ENCODE peak calls at places on chromosomes 2 and 18, in eight cellular contexts. One of them, this sample, is unnamed. For H3K4me1, the result is how much of the 10 kb centered on the place peaks cover.

GRCh38 chr2:55099878-55100820 is 49.9 kb upstream of the RTN4 start:
- DNase-seq in adrenal gland: no peak
- DNase-seq in aorta: no peak
- DNase-seq in right atrium auricular region: no peak
- DNase-seq in endodermal cell: no peak
- DNase-seq in CD8-positive, alpha-beta memory T cell: no peak
- DNase-seq in fibroblast of lung: peak
- DNase-seq in MM.1S: no peak
- DNase-seq in this sample: peak

GRCh38 chr2:53829252-53829651 is 30.5 kb downstream of the GPR75 start:
- DNase-seq in adrenal gland: no peak
- DNase-seq in aorta: no peak
- DNase-seq in right atrium auricular region: no peak
- DNase-seq in endodermal cell: no peak
- DNase-seq in CD8-positive, alpha-beta memory T cell: no peak
- DNase-seq in fibroblast of lung: no peak
- DNase-seq in MM.1S: no peak
- DNase-seq in this sample: no peak

GRCh38 chr2:202541137-202541536 is 93.6 kb upstream of the FAM117B start:
- DNase-seq in adrenal gland: peak
- DNase-seq in aorta: no peak
- DNase-seq in right atrium auricular region: no peak
- DNase-seq in endodermal cell: no peak
- DNase-seq in CD8-positive, alpha-beta memory T cell: no peak
- DNase-seq in fibroblast of lung: peak
- DNase-seq in MM.1S: no peak
- DNase-seq in this sample: no peak

GRCh38 chr2:218883491-218884490 is 3.1 kb downstream of the WNT10A start:
- DNase-seq in adrenal gland: no peak
- DNase-seq in aorta: peak
- DNase-seq in right atrium auricular region: no peak
- DNase-seq in endodermal cell: peak
- DNase-seq in CD8-positive, alpha-beta memory T cell: peak
- DNase-seq in fibroblast of lung: no peak
- DNase-seq in MM.1S: peak
- DNase-seq in this sample: no peak

GRCh38 chr2:190540048-190540447 is 5.5 kb upstream of the NEMP2 start:
- DNase-seq in adrenal gland: no peak
- DNase-seq in aorta: no peak
- DNase-seq in right atrium auricular region: no peak
- DNase-seq in endodermal cell: no peak
- DNase-seq in CD8-positive, alpha-beta memory T cell: no peak
- DNase-seq in fibroblast of lung: no peak
- DNase-seq in MM.1S: no peak
- DNase-seq in this sample: peak

GRCh38 chr2:42052702-42053481 is 5.1 kb downstream of the PKDCC start:
- DNase-seq in adrenal gland: peak
- DNase-seq in aorta: peak
- DNase-seq in right atrium auricular region: no peak
- DNase-seq in endodermal cell: peak
- DNase-seq in CD8-positive, alpha-beta memory T cell: no peak
- DNase-seq in fibroblast of lung: peak
- DNase-seq in MM.1S: no peak
- DNase-seq in this sample: peak

GRCh38 chr2:142755191-142755590 is 122.3 kb upstream of the KYNU start:
- DNase-seq in adrenal gland: no peak
- DNase-seq in aorta: no peak
- DNase-seq in right atrium auricular region: no peak
- DNase-seq in endodermal cell: no peak
- DNase-seq in CD8-positive, alpha-beta memory T cell: no peak
- DNase-seq in fibroblast of lung: peak
- DNase-seq in MM.1S: no peak
- DNase-seq in this sample: no peak

GRCh38 chr2:158499383-158499782 is 42.6 kb downstream of the PKP4 start:
- DNase-seq in adrenal gland: peak
- DNase-seq in aorta: no peak
- DNase-seq in right atrium auricular region: no peak
- DNase-seq in endodermal cell: no peak
- DNase-seq in CD8-positive, alpha-beta memory T cell: no peak
- DNase-seq in fibroblast of lung: no peak
- DNase-seq in MM.1S: no peak
- DNase-seq in this sample: no peak

GRCh38 chr2:96879545-96880040 is 9.7 kb upstream of the SEMA4C start:
- DNase-seq in adrenal gland: no peak
- DNase-seq in aorta: no peak
- DNase-seq in right atrium auricular region: no peak
- DNase-seq in endodermal cell: no peak
- DNase-seq in CD8-positive, alpha-beta memory T cell: no peak
- DNase-seq in fibroblast of lung: no peak
- DNase-seq in MM.1S: no peak
- DNase-seq in this sample: no peak

GRCh38 chr2:37349376-37349775 is 4.9 kb downstream of the QPCT start:
- DNase-seq in adrenal gland: no peak
- DNase-seq in aorta: no peak
- DNase-seq in right atrium auricular region: no peak
- DNase-seq in endodermal cell: peak
- DNase-seq in CD8-positive, alpha-beta memory T cell: no peak
- DNase-seq in fibroblast of lung: no peak
- DNase-seq in MM.1S: peak
- DNase-seq in this sample: peak

GRCh38 chr2:120660056-120660694 is 75.5 kb upstream of the GLI2 start:
- DNase-seq in adrenal gland: no peak
- DNase-seq in aorta: no peak
- DNase-seq in right atrium auricular region: no peak
- DNase-seq in endodermal cell: peak
- DNase-seq in CD8-positive, alpha-beta memory T cell: no peak
- DNase-seq in fibroblast of lung: no peak
- DNase-seq in MM.1S: no peak
- DNase-seq in this sample: no peak

GRCh38 chr2:180225118-180225517 is 218.0 kb upstream of the CWC22 start:
- DNase-seq in adrenal gland: no peak
- DNase-seq in aorta: no peak
- DNase-seq in right atrium auricular region: no peak
- DNase-seq in endodermal cell: no peak
- DNase-seq in CD8-positive, alpha-beta memory T cell: no peak
- DNase-seq in fibroblast of lung: no peak
- DNase-seq in MM.1S: no peak
- DNase-seq in this sample: no peak

GRCh38 chr18:79258447-79258846 is 137.3 kb upstream of the NFATC1 start:
- DNase-seq in adrenal gland: no peak
- DNase-seq in aorta: no peak
- DNase-seq in right atrium auricular region: no peak
- DNase-seq in endodermal cell: no peak
- DNase-seq in CD8-positive, alpha-beta memory T cell: no peak
- DNase-seq in fibroblast of lung: no peak
- DNase-seq in MM.1S: no peak
- DNase-seq in this sample: no peak

GRCh38 chr18:48780151-48781001 is 170.4 kb downstream of the SMAD7 start:
- DNase-seq in adrenal gland: no peak
- DNase-seq in aorta: peak
- DNase-seq in right atrium auricular region: peak
- DNase-seq in endodermal cell: no peak
- DNase-seq in CD8-positive, alpha-beta memory T cell: no peak
- DNase-seq in fibroblast of lung: peak
- DNase-seq in MM.1S: no peak
- DNase-seq in this sample: peak
- H3K4me1 ChIP-seq in adrenal gland: under half
- H3K4me1 ChIP-seq in aorta: under half
- H3K4me1 ChIP-seq in right atrium auricular region: half or more
- H3K4me1 ChIP-seq in endodermal cell: under half
- H3K4me1 ChIP-seq in CD8-positive, alpha-beta memory T cell: under half
- H3K4me1 ChIP-seq in fibroblast of lung: under half
- H3K4me1 ChIP-seq in MM.1S: under half
- H3K4me1 ChIP-seq in this sample: half or more

GRCh38 chr2:126666003-126666402 is 10.0 kb downstream of the GYPC start:
- DNase-seq in adrenal gland: no peak
- DNase-seq in aorta: no peak
- DNase-seq in right atrium auricular region: no peak
- DNase-seq in endodermal cell: no peak
- DNase-seq in CD8-positive, alpha-beta memory T cell: no peak
- DNase-seq in fibroblast of lung: no peak
- DNase-seq in MM.1S: no peak
- DNase-seq in this sample: no peak

GRCh38 chr2:126669772-126670171 is 13.8 kb downstream of the GYPC start:
- DNase-seq in adrenal gland: no peak
- DNase-seq in aorta: no peak
- DNase-seq in right atrium auricular region: no peak
- DNase-seq in endodermal cell: no peak
- DNase-seq in CD8-positive, alpha-beta memory T cell: no peak
- DNase-seq in fibroblast of lung: no peak
- DNase-seq in MM.1S: no peak
- DNase-seq in this sample: no peak

GRCh38 chr2:126665483-126665882 is 9.5 kb downstream of the GYPC start:
- DNase-seq in adrenal gland: no peak
- DNase-seq in aorta: no peak
- DNase-seq in right atrium auricular region: no peak
- DNase-seq in endodermal cell: no peak
- DNase-seq in CD8-positive, alpha-beta memory T cell: no peak
- DNase-seq in fibroblast of lung: no peak
- DNase-seq in MM.1S: no peak
- DNase-seq in this sample: no peak

GRCh38 chr2:126671049-126671448 is 15.1 kb downstream of the GYPC start:
- DNase-seq in adrenal gland: no peak
- DNase-seq in aorta: no peak
- DNase-seq in right atrium auricular region: no peak
- DNase-seq in endodermal cell: no peak
- DNase-seq in CD8-positive, alpha-beta memory T cell: no peak
- DNase-seq in fibroblast of lung: no peak
- DNase-seq in MM.1S: no peak
- DNase-seq in this sample: no peak

GRCh38 chr2:126668254-126668653 is 12.3 kb downstream of the GYPC start:
- DNase-seq in adrenal gland: no peak
- DNase-seq in aorta: no peak
- DNase-seq in right atrium auricular region: no peak
- DNase-seq in endodermal cell: no peak
- DNase-seq in CD8-positive, alpha-beta memory T cell: no peak
- DNase-seq in fibroblast of lung: no peak
- DNase-seq in MM.1S: no peak
- DNase-seq in this sample: peak
- H3K4me1 ChIP-seq in adrenal gland: under half
- H3K4me1 ChIP-seq in aorta: under half
- H3K4me1 ChIP-seq in right atrium auricular region: half or more
- H3K4me1 ChIP-seq in endodermal cell: under half
- H3K4me1 ChIP-seq in CD8-positive, alpha-beta memory T cell: half or more
- H3K4me1 ChIP-seq in fibroblast of lung: under half
- H3K4me1 ChIP-seq in MM.1S: under half
- H3K4me1 ChIP-seq in this sample: under half

GRCh38 chr2:8805278-8806045 is 32.0 kb downstream of the KIDINS220 start:
- DNase-seq in adrenal gland: no peak
- DNase-seq in aorta: no peak
- DNase-seq in right atrium auricular region: no peak
- DNase-seq in endodermal cell: no peak
- DNase-seq in CD8-positive, alpha-beta memory T cell: no peak
- DNase-seq in fibroblast of lung: peak
- DNase-seq in MM.1S: no peak
- DNase-seq in this sample: peak
- H3K4me1 ChIP-seq in adrenal gland: under half
- H3K4me1 ChIP-seq in aorta: under half
- H3K4me1 ChIP-seq in right atrium auricular region: under half
- H3K4me1 ChIP-seq in endodermal cell: under half
- H3K4me1 ChIP-seq in CD8-positive, alpha-beta memory T cell: under half
- H3K4me1 ChIP-seq in fibroblast of lung: under half
- H3K4me1 ChIP-seq in MM.1S: under half
- H3K4me1 ChIP-seq in this sample: under half

DNA sequence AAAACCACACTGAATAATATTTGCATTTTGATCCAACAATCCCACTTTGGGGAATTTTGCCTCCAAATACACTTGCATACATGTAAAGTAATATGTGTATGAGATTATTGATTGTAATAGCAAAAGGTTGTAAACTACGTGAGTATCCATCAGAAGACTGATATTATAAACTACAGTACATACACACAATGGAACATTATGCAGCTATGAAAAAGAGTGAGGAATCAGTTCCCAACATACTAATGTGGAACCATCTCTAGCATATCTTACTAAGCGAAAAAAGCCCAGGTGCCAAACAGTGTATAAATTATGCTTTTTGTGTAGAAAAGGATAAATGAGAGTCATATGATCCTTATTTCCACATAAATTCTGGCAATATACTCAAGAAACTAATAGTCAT is 16.0 kb upstream of the C2orf74 start:
- DNase-seq in adrenal gland: no peak
- DNase-seq in aorta: no peak
- DNase-seq in right atrium auricular region: no peak
- DNase-seq in endodermal cell: no peak
- DNase-seq in CD8-positive, alpha-beta memory T cell: no peak
- DNase-seq in fibroblast of lung: no peak
- DNase-seq in MM.1S: no peak
- DNase-seq in this sample: no peak
- H3K4me1 ChIP-seq in adrenal gland: under half
- H3K4me1 ChIP-seq in aorta: under half
- H3K4me1 ChIP-seq in right atrium auricular region: under half
- H3K4me1 ChIP-seq in endodermal cell: under half
- H3K4me1 ChIP-seq in CD8-positive, alpha-beta memory T cell: under half
- H3K4me1 ChIP-seq in fibroblast of lung: under half
- H3K4me1 ChIP-seq in MM.1S: under half
- H3K4me1 ChIP-seq in this sample: under half